ENCODE peak calls at places on chromosomes 1 and 21, in four cellular contexts. B is heart right ventricle; N is putamen; J is CD4-positive, alpha-beta T cell. R is an unnamed sample.

GRCh38 chr21:34936874-34937563 is 112.1 kb downstream of the RUNX1 start:
- DNase-seq in J (no peak), N (no peak), B (no peak), R (no peak)

GRCh38 chr1:210464519-210465039 is 135.9 kb downstream of the HHAT start:
- DNase-seq in B (no peak), N (no peak), J (no peak), R (no peak)

GRCh38 chr1:76278711-76279386 is 204.3 kb downstream of the ST6GALNAC3 start:
- DNase-seq in J (no peak), B (no peak), N (no peak), R (no peak)

GRCh38 chr1:6345009-6345408 is 48.6 kb downstream of the ACOT7 start:
- DNase-seq in N (no peak), J (no peak), B (no peak), R (no peak)

GRCh38 chr1:233993651-233994050 is 89.2 kb downstream of the SLC35F3 start:
- DNase-seq in N (no peak), B (no peak), J (no peak), R (no peak)

GRCh38 chr1:218846166-218846565 is 327.5 kb upstream of the LYPLAL1 start:
- DNase-seq in N (no peak), J (no peak), B (no peak), R (no peak)

GRCh38 chr1:116556289-116557006 is 14.4 kb downstream of the CD58 start:
- DNase-seq in N (no peak), J (peak; percentile 54), B (peak; percentile 43), R (no peak)

GRCh38 chr1:15326691-15327530 is 79.9 kb downstream of the FHAD1 start:
- DNase-seq in N (no peak), B (no peak), J (no peak), R (no peak)

GRCh38 chr1:85936470-85936869 is 220.1 kb downstream of the COL24A1 start:
- DNase-seq in N (no peak), B (no peak), J (no peak), R (no peak)

GRCh38 chr1:241857131-241857530 is 9.1 kb downstream of the EXO1 start:
- DNase-seq in N (no peak), J (no peak), B (no peak), R (no peak)

GRCh38 chr1:207017615-207018559 is 14.7 kb downstream of the C1orf116 start:
- DNase-seq in B (peak; percentile 16), N (no peak), J (no peak), R (no peak)

GRCh38 chr1:1540015-1540816 is at the start of gene TMEM240:
- DNase-seq in J (peak; percentile 57), B (peak; percentile 88), N (peak; percentile 71), R (peak; percentile 87)

GRCh38 chr1:201946224-201946908 is at the start of gene LMOD1:
- DNase-seq in J (no peak), N (peak; percentile 28), B (peak; percentile 85), R (peak; percentile 86)

GRCh38 chr1:205440476-205441317 is 15.1 kb downstream of the BLACAT1 start:
- DNase-seq in J (peak; percentile 64), B (peak; percentile 47), N (no peak), R (peak; percentile 51)

GRCh38 chr1:168320805-168321577 is 40.3 kb downstream of the TBX19 start:
- DNase-seq in J (no peak), B (peak; percentile 5), N (peak; percentile 26), R (no peak)

GRCh38 chr1:53412285-53413174 is 46.7 kb upstream of the DMRTB1 start:
- DNase-seq in N (no peak), J (no peak), B (no peak), R (no peak)

GRCh38 chr1:61337981-61338848 is 255.9 kb downstream of the NFIA start:
- DNase-seq in B (peak; percentile 74), N (peak; percentile 91), J (no peak), R (peak; percentile 74)

GRCh38 chr1:226553594-226554279 is 5.2 kb downstream of the STUM start:
- DNase-seq in N (no peak), B (no peak), J (no peak), R (no peak)

GRCh38 chr1:62333431-62333830 is 14.2 kb upstream of the KANK4 start:
- DNase-seq in N (no peak), B (no peak), J (no peak), R (no peak)

GRCh38 chr1:24743404-24744211 is 1.6 kb upstream of the CLIC4 start:
- DNase-seq in J (no peak), N (peak; percentile 39), B (no peak), R (no peak)

GRCh38 chr21:42098957-42099547 is 27.9 kb downstream of the UMODL1 start:
- DNase-seq in B (no peak), N (no peak), J (no peak), R (no peak)

GRCh38 chr1:30723296-30723897 is at the start of gene MATN1:
- DNase-seq in N (no peak), J (no peak), B (no peak), R (no peak)

GRCh38 chr21:39007532-39007931 is 175.7 kb downstream of the PSMG1 start:
- DNase-seq in J (no peak), N (no peak), B (no peak), R (no peak)

GRCh38 chr1:20521960-20522861 is 14.3 kb upstream of the MUL1 start:
- DNase-seq in J (peak; percentile 64), N (peak; percentile 51), B (peak; percentile 82), R (peak; percentile 69)

GRCh38 chr1:170145691-170146676 is at the start of gene NTMT2:
- DNase-seq in J (no peak), B (peak; percentile 63), N (no peak), R (peak; percentile 66)

GRCh38 chr1:221878134-221878533 is 136.2 kb upstream of the DUSP10 start:
- DNase-seq in N (no peak), B (no peak), J (no peak), R (no peak)

GRCh38 chr1:6599141-6599975 is 3.3 kb downstream of the KLHL21 start:
- DNase-seq in B (no peak), J (peak; percentile 38), N (no peak), R (no peak)

GRCh38 chr1:1088036-1088800 is 14.1 kb upstream of the RNF223 start:
- DNase-seq in B (no peak), J (no peak), N (no peak), R (no peak)

GRCh38 chr1:64042331-64043100 is 160.9 kb upstream of the UBE2U start:
- DNase-seq in B (peak; percentile 60), J (no peak), N (peak; percentile 29), R (no peak)

GRCh38 chr1:154353460-154353904 is 28.2 kb downstream of the ATP8B2 start:
- DNase-seq in J (no peak), N (no peak), B (no peak), R (no peak)

R was measured in heart left ventricle.